ENCODE peak calls at places on chromosome 9, in six cellular contexts. G is A549, J is WTC11, Y is endothelial cell of umbilical vein, F is H1, D is HepG2. U is an unnamed sample.

GRCh38 chr9:93576296-93577044 is at the start of gene PHF2:
- DNase-seq in G (no peak), J (no peak), Y (no peak), F (no peak), D (no peak), U (peak)

GRCh38 chr9:76297721-76298239 is 96.4 kb downstream of the RFK start:
- DNase-seq in G (no peak), J (no peak), Y (no peak), F (no peak), D (no peak), U (no peak)

GRCh38 chr9:82491604-82492003 is 503.0 kb downstream of the SPATA31D1 start:
- DNase-seq in G (no peak), J (no peak), Y (no peak), F (no peak), D (no peak), U (no peak)

GRCh38 chr9:2319421-2319820 is 302.2 kb upstream of the VLDLR start:
- DNase-seq in G (no peak), J (no peak), Y (no peak), F (no peak), D (no peak), U (no peak)

GRCh38 chr9:70563437-70564204 is 149.2 kb upstream of the KLF9 start:
- DNase-seq in G (no peak), J (no peak), Y (no peak), F (no peak), D (no peak), U (no peak)

GRCh38 chr9:85332487-85332886 is 409.3 kb downstream of the AGTPBP1 start:
- DNase-seq in G (peak), J (peak), Y (peak), F (peak), D (peak), U (no peak)

GRCh38 chr9:99076483-99077171 is 28.3 kb upstream of the TGFBR1 start:
- DNase-seq in G (no peak), J (no peak), Y (no peak), F (no peak), D (no peak), U (peak)

GRCh38 chr9:95980262-95981125 is 105.0 kb downstream of the ERCC6L2 start:
- DNase-seq in G (no peak), J (no peak), Y (no peak), F (no peak), D (no peak), U (no peak)

GRCh38 chr9:109463924-109464625 is 34.0 kb downstream of the PTPN3 start:
- DNase-seq in G (no peak), J (no peak), Y (no peak), F (no peak), D (no peak), U (no peak)

GRCh38 chr9:70971698-70972097 is 149.7 kb downstream of the TRPM3 start:
- DNase-seq in G (no peak), J (no peak), Y (peak), F (no peak), D (no peak), U (no peak)

GRCh38 chr9:96644137-96644536 is 11.0 kb downstream of the PRXL2C start:
- DNase-seq in G (peak), J (no peak), Y (no peak), F (no peak), D (peak), U (no peak)

GRCh38 chr9:107733530-107733907 is 243.9 kb upstream of the KLF4 start:
- DNase-seq in G (no peak), J (no peak), Y (peak), F (no peak), D (no peak), U (no peak)

GRCh38 chr9:98411981-98412561 is 156.6 kb upstream of the TBC1D2 start:
- DNase-seq in G (no peak), J (no peak), Y (no peak), F (no peak), D (no peak), U (no peak)

GRCh38 chr9:108708448-108708847 is 147.3 kb downstream of the ACTL7B start:
- DNase-seq in G (no peak), J (no peak), Y (no peak), F (no peak), D (no peak), U (no peak)

GRCh38 chr9:27413507-27414214 is 110.4 kb upstream of the IFNK start:
- DNase-seq in G (no peak), J (no peak), Y (no peak), F (no peak), D (no peak), U (no peak)

GRCh38 chr9:71245651-71246050 is 124.2 kb upstream of the TRPM3 start:
- DNase-seq in G (no peak), J (no peak), Y (no peak), F (no peak), D (no peak), U (no peak)

GRCh38 chr9:101736723-101737122 is 1.7 kb downstream of the GRIN3A start:
- DNase-seq in G (no peak), J (peak), Y (no peak), F (peak), D (no peak), U (peak)

GRCh38 chr9:136996361-136997281 is at the start of gene CLIC3:
- DNase-seq in G (peak), J (peak), Y (no peak), F (peak), D (peak), U (peak)

GRCh38 chr9:34413229-34413852 is 36.6 kb upstream of the MYORG start:
- DNase-seq in G (peak), J (peak), Y (peak), F (peak), D (peak), U (peak)

GRCh38 chr9:36037580-36038169 is 962 bp downstream of the RECK start:
- DNase-seq in G (peak), J (no peak), Y (peak), F (no peak), D (no peak), U (no peak)

GRCh38 chr9:12702160-12702758 is 9.1 kb downstream of the TYRP1 start:
- DNase-seq in G (peak), J (peak), Y (peak), F (no peak), D (peak), U (peak)

GRCh38 chr9:98708933-98709911 is at the start of gene GABBR2:
- DNase-seq in G (peak), J (peak), Y (peak), F (peak), D (no peak), U (peak)

GRCh38 chr9:2085719-2086515 is 70.8 kb downstream of the SMARCA2 start:
- DNase-seq in G (no peak), J (no peak), Y (peak), F (no peak), D (no peak), U (no peak)

GRCh38 chr9:34380034-34380510 is 3.4 kb upstream of the MYORG start:
- DNase-seq in G (no peak), J (peak), Y (no peak), F (peak), D (no peak), U (no peak)

GRCh38 chr9:89408628-89409101 is 89.2 kb downstream of the SEMA4D start:
- DNase-seq in G (no peak), J (no peak), Y (no peak), F (no peak), D (no peak), U (no peak)

GRCh38 chr9:94259077-94259847 is at the start of gene ZNF169:
- DNase-seq in G (peak), J (peak), Y (peak), F (peak), D (peak), U (peak)

DNA sequence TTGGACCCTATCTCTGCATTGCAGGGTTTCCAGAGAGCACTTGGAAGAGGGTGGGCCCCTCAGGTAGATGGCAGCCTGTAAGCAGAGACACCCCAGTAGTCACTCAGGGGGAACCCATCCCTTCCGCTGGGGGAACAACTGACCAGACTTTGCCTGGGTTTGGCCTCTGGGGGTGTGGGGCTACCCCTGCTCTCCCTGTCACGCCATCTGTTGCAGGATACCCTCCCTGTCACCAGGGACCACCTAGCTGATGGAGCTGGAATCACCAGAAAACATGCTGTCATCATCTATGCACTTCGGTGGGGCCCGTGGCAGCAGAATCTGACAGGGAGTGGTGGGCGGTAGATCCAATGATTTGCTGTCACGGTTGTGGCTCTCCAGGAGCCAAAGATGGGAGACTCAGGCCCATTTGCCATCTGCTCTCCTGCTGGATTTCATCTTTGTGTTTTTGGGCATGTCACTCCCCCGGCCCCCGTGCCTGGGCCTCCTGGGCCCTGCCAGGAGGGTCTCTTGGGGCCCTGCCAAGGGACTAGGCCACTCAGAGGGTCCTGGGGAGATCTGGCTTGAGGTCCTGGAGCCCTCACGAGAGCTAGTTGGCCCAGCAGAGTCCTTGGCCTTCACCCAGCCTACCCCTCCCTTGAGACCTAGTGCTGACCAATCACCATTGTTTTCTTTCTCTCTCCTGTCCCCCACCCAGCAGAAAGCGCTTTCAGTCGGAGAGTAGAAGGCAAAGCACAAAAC is 46.0 kb downstream of the AMBP start:
- DNase-seq in G (no peak), J (no peak), Y (no peak), F (peak), D (no peak), U (no peak)
- TF ChIP-seq JUN in G (no peak), J (no peak), Y (no peak), F (no peak), D (no peak), U (no peak)

DNA sequence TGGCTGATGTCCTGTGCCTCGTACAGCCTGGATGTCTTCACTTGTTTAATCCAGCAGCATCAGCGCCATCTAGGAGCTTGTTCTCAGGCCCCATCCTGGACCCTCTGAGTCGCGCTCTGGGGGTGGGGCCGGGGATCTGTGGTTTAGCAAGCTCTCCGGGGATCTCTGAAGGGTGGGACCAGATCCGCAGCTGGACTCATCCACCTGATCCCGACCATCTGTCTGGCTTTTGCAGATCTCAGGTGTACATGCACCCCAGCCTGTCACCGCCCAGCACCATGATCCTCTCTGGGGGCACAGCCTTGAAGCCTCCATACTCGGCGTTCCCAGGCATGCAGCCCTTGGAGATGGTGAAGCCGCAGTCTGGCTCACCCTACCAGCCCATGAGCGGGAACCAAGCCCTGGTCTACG is 15.1 kb upstream of the POMT1 start:
- DNase-seq in G (no peak), J (no peak), Y (no peak), F (no peak), D (no peak), U (no peak)
- TF ChIP-seq JUN in G (no peak), J (no peak), Y (no peak), F (no peak), D (no peak), U (no peak)

GRCh38 chr9:129437626-129438323 is 183.1 kb downstream of the C9orf50 start:
- DNase-seq in G (no peak), J (peak), Y (no peak), F (no peak), D (no peak), U (no peak)
- TF ChIP-seq JUN in G (no peak), J (no peak), Y (no peak), F (no peak), D (no peak), U (no peak)

DNA sequence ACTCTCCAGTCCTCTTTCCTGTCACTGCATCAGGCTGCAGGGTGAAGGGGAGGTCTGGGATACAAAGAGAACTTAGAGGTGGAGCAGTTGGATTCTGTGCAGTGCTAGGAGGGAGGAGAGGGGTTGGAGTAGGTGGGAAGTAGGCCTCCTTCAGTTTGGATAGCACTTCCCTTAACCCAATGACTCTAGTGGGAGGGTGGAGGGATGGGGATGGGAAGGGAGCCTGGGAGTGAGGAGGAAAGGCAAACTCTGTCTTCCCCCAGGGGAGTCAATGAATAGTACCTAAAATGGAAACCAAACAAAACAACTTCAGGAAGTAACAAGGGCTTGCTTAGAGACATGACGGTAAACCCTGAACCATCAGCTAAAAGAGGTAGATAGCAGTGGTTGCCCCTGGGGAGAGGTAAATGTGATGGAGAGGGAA is 30.7 kb downstream of the GSN start:
- DNase-seq in G (no peak), J (no peak), Y (peak), F (no peak), D (peak), U (no peak)
- TF ChIP-seq JUN in G (no peak), J (no peak), Y (no peak), F (no peak), D (no peak), U (no peak)

GRCh38 chr9:37904647-37905505 is 949 bp upstream of the SLC25A51 start:
- DNase-seq in G (no peak), J (no peak), Y (no peak), F (no peak), D (no peak), U (peak)
- TF ChIP-seq JUN in G (no peak), J (no peak), Y (no peak), F (no peak), D (no peak), U (no peak)

DNA sequence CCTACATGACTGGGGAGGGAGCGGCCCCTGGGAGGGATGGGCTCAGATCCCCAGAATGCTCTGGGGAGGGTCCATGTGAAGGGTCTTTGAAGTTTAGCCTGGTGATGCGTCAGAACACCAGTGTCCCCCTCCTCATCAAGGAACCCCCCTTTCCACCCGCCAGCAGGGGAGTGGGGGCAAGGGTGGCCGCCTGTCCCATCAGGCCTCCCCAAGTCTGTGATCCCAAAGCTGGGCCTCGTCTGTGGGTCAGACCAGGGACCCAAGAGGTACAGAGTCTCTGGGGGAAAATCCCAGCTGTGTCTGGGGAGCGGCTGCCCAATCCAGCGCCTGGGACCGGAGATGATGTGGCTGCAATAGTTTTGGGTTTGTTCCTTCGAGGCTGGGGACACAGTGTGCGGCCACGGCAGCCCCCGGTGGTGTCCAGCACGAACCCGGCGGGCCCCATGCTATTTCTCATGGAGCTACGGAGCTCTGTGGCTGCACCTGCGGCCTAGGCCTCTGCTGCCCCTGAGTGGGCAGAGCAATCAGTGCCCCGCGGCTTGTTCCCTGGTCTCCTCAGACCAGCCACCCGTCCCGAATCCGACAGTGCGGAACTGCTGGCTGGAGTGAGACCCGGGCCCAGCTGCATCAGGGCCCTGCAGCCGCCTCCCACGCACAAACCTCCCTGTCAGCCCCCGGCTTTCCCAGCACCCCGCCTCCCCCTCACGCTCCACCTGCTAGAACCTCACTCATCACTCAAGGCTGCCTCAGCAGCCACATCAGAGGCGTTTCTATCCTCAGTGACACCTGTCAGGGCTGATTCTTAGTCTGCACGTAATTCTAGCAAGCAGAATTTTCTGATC is 29.2 kb downstream of the SARDH start:
- DNase-seq in G (no peak), J (peak), Y (no peak), F (no peak), D (no peak), U (peak)
- TF ChIP-seq JUN in G (no peak), J (no peak), Y (no peak), F (no peak), D (no peak), U (no peak)

GRCh38 chr9:80792721-80793120 is 896.6 kb downstream of the TLE1 start:
- DNase-seq in G (no peak), J (no peak), Y (no peak), F (no peak), D (no peak), U (no peak)

GRCh38 chr9:80790764-80791163 is 898.6 kb downstream of the TLE1 start:
- DNase-seq in G (no peak), J (no peak), Y (no peak), F (no peak), D (no peak), U (no peak)

GRCh38 chr9:80787636-80788035 is 901.7 kb downstream of the TLE1 start:
- DNase-seq in G (no peak), J (no peak), Y (no peak), F (no peak), D (no peak), U (no peak)

GRCh38 chr9:80793706-80794105 is 895.6 kb downstream of the TLE1 start:
- DNase-seq in G (no peak), J (no peak), Y (no peak), F (no peak), D (no peak), U (no peak)

DNA sequence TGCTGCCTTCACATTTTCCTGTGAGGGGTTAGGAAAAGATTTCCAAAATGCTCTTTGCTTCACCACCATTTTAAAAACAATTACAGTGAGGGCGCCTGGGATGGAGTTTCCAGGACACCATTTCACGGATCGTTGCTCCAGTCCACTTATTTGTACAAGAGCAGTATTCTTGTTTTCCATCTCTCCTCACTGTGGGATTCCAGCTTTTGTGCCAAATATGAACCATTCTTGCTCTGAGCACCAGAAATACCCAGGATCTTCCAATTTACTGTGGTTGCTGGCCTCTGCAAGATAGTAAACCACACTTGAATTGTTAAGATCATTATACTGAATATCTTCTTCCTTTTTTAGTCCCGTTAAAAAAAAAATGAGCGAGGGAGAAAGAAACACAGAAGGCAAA is 899.5 kb downstream of the TLE1 start:
- DNase-seq in G (no peak), J (no peak), Y (no peak), F (no peak), D (no peak), U (no peak)
- TF ChIP-seq JUN in G (no peak), J (no peak), Y (no peak), F (no peak), D (no peak), U (no peak)

U was measured in K562.